ENCODE peak calls at places on chromosomes 13 and 19, in five cellular contexts. I is fibroblast of pulmonary artery, M is Peyer's patch, C is AG10803, U is neural crest cell. E is an unnamed sample.

GRCh38 chr13:49649244-49649962 is 21.1 kb downstream of the ARL11 start:
- DNase-seq in I (peak), M (no peak), C (peak), U (no peak), E (no peak)

GRCh38 chr13:21137696-21138095 is 38.7 kb downstream of the SKA3 start:
- DNase-seq in I (peak), M (no peak), C (peak), U (no peak), E (no peak)

GRCh38 chr19:48629297-48629598 is 7.9 kb downstream of the DBP start:
- DNase-seq in I (no peak), M (no peak), C (no peak), U (no peak), E (no peak)

GRCh38 chr13:36341718-36342117 is 4.5 kb downstream of the SPART start:
- DNase-seq in I (peak), M (no peak), C (peak), U (no peak), E (no peak)

GRCh38 chr19:5713228-5713627 is 6.7 kb downstream of the LONP1 start:
- DNase-seq in I (no peak), M (no peak), C (no peak), U (no peak), E (no peak)

GRCh38 chr19:48812094-48812929 is 1.5 kb upstream of the BCAT2 start:
- DNase-seq in I (peak), M (peak), C (peak), U (peak), E (peak)

GRCh38 chr13:66365101-66365500 is 865.0 kb downstream of the PCDH9 start:
- DNase-seq in I (no peak), M (no peak), C (no peak), U (no peak), E (no peak)

GRCh38 chr19:941292-942132 is 15.7 kb downstream of the ARID3A start:
- DNase-seq in I (no peak), M (no peak), C (no peak), U (no peak), E (no peak)

GRCh38 chr13:40578055-40578454 is 88.4 kb downstream of the FOXO1 start:
- DNase-seq in I (no peak), M (no peak), C (no peak), U (no peak), E (no peak)

GRCh38 chr13:24861617-24862362 is 97.8 kb downstream of the RNF17 start:
- DNase-seq in I (no peak), M (no peak), C (no peak), U (no peak), E (no peak)

GRCh38 chr13:32323912-32324311 is 8.6 kb downstream of the BRCA2 start:
- DNase-seq in I (peak), M (no peak), C (peak), U (no peak), E (no peak)

GRCh38 chr13:32905063-32905863 is 111.0 kb upstream of the KL start:
- DNase-seq in I (no peak), M (no peak), C (peak), U (no peak), E (no peak)

GRCh38 chr13:42970824-42971669 is 21.0 kb downstream of the EPSTI1 start:
- DNase-seq in I (peak), M (peak), C (peak), U (peak), E (no peak)

DNA sequence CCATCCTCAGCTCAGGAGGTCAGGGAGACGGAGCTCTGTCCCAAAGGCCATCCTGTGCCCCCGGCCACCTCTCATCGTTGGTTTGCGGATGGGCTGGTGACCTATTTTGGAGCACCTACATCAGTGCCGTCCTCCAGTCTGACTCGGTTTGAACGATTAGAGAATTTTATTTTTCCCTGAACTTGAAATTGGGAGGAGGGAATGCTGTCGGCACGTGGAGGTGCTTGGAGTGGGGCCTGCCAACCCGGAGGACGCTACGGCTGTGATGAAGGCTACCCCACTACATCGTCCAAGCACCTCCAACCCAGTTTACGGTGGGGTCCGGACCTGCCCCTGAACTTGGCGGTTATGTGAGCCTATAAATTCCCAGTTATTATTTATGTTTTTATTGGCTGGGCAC is 3.0 kb upstream of the ZNF554 start:
- DNase-seq in I (no peak), M (no peak), C (no peak), U (no peak), E (no peak)
- TF ChIP-seq CTCF in I (no peak), M (no peak), C (no peak), U (no peak), E (no peak)

GRCh38 chr13:61286148-61286745 is 129.4 kb downstream of the PCDH20 start:
- DNase-seq in I (peak), M (no peak), C (no peak), U (no peak), E (no peak)
- TF ChIP-seq CTCF in I (no peak), M (no peak), C (no peak), U (peak), E (no peak)

DNA sequence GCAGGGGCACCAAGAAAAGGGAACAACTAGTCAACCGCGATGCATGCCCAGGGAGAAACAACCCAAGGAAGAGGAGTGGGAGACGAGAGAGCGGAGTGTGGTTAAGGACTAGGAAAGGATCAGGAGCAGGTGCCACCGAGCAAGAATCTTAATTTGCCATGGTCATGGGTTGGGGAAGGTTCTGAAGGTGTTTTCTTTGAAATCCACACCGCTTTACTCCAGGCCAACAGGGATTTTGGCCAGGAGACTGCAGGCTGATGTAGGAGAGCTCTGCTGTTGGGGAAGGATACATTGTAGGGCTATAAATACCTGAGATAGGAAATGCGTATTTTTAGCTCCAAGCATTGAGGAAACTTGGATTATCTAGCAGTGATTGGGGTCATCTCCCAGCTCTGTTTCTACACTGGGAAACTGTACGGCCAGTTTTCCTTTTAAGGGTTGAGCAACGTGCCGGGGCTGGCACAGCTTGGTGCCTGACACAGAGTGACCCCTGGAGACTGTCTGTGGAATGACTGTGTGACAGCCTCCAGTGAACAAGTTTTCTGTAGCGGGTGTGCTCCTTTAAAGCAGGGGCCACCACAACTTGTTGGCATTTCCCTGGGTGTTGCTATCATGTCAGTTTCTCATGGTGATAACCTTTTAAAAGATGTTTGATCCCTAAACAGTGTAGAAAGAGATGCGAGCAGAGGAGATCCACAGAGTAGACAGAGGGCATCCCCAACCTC is 34.2 kb downstream of the ZNF536 start:
- DNase-seq in I (no peak), M (no peak), C (peak), U (peak), E (no peak)
- TF ChIP-seq CTCF in I (no peak), M (peak), C (peak), U (peak), E (peak)

GRCh38 chr13:80029170-80029569 is 311.8 kb downstream of the SPRY2 start:
- DNase-seq in I (no peak), M (no peak), C (no peak), U (no peak), E (no peak)

GRCh38 chr13:80035096-80035495 is 305.8 kb downstream of the SPRY2 start:
- DNase-seq in I (no peak), M (no peak), C (no peak), U (no peak), E (no peak)

GRCh38 chr13:80033286-80033685 is 307.6 kb downstream of the SPRY2 start:
- DNase-seq in I (no peak), M (no peak), C (no peak), U (no peak), E (no peak)

DNA sequence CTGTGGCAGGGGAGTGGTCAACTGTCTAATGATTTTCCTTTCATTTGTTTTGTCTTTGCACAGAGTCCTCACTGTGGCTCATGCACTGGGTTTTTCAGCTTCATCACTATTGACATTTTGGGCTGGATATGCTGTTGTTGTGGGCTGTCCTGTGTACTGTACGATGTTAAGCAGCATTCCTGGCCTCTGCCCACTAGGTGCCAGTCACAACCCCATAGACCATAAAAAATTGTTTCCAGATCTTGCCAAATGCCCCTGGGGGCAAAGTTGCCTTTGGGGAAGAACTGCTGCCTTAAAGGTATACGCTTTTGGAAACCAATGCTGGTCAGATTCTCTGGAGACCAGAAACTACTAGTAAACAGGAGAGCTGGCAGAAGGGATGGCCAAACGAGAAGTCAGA is 310.4 kb downstream of the SPRY2 start:
- DNase-seq in I (peak), M (no peak), C (peak), U (no peak), E (no peak)
- TF ChIP-seq CTCF in I (peak), M (peak), C (peak), U (no peak), E (no peak)

GRCh38 chr19:3782903-3783302 is 3.3 kb downstream of the MATK start:
- DNase-seq in I (no peak), M (no peak), C (no peak), U (no peak), E (no peak)

GRCh38 chr19:3782330-3782729 is 3.9 kb downstream of the MATK start:
- DNase-seq in I (no peak), M (no peak), C (no peak), U (no peak), E (no peak)

GRCh38 chr19:3784607-3785463 is 1.3 kb downstream of the MATK start:
- DNase-seq in I (no peak), M (no peak), C (no peak), U (no peak), E (no peak)

GRCh38 chr19:3785464-3785937 is 680 bp downstream of the MATK start:
- DNase-seq in I (no peak), M (no peak), C (no peak), U (no peak), E (peak)

GRCh38 chr19:3783660-3784584 is 2.3 kb downstream of the MATK start:
- DNase-seq in I (no peak), M (no peak), C (no peak), U (no peak), E (peak)
- TF ChIP-seq CTCF in I (no peak), M (no peak), C (no peak), U (peak), E (peak)

GRCh38 chr13:30792257-30793000 is 57.1 kb downstream of the ALOX5AP start:
- DNase-seq in I (peak), M (no peak), C (peak), U (no peak), E (peak)
- TF ChIP-seq CTCF in I (peak), M (peak), C (peak), U (peak), E (peak)

DNA sequence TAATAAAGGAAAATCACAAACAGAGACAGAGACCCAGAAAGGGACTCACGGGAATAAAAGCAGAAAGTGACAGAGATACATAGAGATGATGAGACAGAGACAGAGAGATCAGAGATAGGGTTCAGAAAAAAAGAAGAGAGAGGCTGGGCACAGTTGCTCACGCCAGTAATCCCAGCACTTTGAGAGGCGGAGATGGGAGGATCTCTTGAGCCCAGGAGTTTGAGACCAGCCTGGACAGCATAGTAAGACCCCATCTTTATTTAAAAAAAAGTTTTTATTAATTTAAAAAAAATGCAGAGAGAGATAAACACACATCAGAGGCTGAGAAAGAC is 19.4 kb upstream of the FOSB start:
- DNase-seq in I (no peak), M (no peak), C (no peak), U (no peak), E (no peak)
- TF ChIP-seq CTCF in I (no peak), M (no peak), C (no peak), U (no peak), E (no peak)

DNA sequence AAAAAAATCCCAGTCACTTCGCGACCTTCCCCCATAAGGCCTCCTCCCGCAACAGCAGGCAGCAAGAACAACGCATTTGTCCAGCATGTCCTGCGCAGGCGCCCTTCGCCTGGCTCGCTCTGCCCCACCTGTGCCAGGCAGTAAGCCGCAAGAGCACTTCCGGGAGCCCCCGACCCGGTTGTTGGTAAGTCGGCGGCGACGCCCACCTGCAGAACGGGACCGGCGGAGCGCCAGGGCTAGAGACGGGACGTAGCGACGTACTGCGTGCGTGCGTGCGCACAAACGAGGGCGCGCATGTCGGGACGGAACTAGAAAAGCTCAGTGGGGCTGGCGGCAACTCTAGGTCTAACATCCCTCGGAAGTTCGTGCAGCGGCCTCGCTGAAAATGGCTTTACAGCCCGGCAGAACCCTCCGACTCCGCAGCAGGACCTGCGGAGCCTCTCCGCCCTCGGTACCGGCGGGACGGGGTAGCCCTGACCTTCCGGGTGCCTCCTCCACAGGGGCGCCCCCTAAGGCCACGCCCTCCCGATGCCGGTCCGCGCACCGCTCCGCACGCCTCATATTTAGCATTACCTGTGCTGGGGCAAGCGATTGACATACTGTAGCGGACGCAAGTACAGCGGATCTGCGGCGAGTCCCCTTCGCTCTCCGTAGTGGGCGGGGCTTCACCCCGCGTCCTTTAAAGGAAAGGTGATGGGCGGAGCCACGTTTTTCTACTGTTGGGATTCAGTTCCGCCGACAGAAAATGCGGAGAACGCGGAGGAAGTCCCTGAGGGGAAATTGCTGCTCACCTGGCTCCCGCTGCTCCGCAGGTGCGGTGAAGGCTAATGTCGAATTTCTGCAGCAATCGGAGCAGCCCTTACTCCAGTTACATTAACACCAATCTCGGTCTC is at the start of gene MTIF3:
- DNase-seq in I (peak), M (peak), C (peak), U (peak), E (peak)
- TF ChIP-seq CTCF in I (no peak), M (peak), C (no peak), U (no peak), E (peak)

DNA sequence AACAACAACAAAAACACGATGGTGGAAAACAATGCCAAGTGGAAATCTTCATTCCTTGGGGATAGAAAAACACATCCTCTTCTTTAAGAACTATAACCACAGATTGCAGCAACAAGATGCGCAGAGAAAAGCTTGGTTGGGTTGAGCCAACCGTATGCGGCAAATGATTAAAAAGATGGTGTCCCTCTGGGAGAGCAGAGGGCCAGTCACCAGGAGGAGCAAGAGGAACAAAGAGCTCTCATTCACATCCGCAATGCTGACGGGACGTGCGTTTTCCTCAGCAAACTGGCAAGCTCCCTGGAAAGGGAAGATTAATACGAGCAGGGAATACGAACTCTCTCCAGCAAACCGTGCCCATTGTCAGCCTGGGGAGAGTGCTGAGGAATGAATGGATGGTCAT is 141.6 kb downstream of the KATNAL1 start:
- DNase-seq in I (peak), M (no peak), C (peak), U (no peak), E (no peak)
- TF ChIP-seq CTCF in I (no peak), M (no peak), C (no peak), U (no peak), E (no peak)

GRCh38 chr13:52011690-52012511 is at the start of gene ALG11:
- DNase-seq in I (peak), M (peak), C (peak), U (peak), E (peak)

GRCh38 chr13:52009985-52010384 is 1.3 kb downstream of the ATP7B start:
- DNase-seq in I (no peak), M (no peak), C (no peak), U (no peak), E (no peak)

GRCh38 chr13:52006491-52007245 is 4.6 kb downstream of the ATP7B start:
- DNase-seq in I (no peak), M (no peak), C (no peak), U (no peak), E (no peak)

GRCh38 chr13:52012512-52012836 is 276 bp downstream of the ALG11 start:
- DNase-seq in I (no peak), M (no peak), C (no peak), U (no peak), E (no peak)

DNA sequence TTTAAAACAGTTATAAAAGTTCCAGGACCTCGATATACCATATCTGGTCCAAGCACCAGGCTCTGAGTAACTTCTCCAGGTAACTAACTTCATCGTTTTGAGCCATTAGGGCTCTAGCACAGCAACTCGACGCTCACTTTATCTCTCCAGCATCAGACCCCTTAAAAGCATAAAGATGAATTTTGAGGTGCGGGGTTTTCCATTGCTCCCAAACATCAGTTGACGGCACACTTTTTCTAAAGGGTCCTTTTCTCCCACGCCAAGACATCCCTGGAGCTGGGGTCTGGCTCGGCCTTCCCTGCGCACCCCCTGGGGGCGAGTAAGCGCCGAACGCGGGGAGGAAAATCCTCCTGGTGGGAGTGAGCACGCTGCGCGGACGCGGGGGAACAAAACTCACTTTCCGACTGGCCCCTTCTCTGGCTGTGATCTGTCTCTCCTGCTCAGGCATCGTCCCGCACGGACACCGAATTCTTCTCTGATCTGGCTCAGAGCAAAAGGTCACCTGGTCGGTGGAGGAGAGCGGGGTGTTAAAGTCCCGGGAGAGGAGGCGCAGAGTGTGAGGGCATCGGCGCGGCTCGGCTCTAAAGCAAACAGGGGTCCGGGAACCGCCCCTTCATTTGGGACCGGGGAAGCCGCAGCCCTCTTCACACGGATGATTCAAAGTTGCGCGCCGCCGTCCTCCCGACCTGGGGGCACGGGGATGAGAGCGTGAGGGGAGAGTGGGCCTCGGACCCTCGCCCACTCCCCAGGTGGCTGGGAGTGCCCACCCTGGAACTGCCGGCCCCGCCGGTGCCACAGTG is at the start of gene ATP7B:
- DNase-seq in I (no peak), M (no peak), C (no peak), U (no peak), E (peak)
- TF ChIP-seq CTCF in I (peak), M (peak), C (peak), U (peak), E (no peak)

E was measured in spleen.